ENCODE peak calls at places on chromosome 10, in nine cellular contexts. P, Q, R, B, K, L, J, Z and E are unnamed samples.

GRCh38 chr10:46542567-46543323 is 13.7 kb downstream of the GPRIN2 start:
- DNase-seq in J (no peak), P (peak; percentile 8), B (peak; percentile 11), Q (no peak), Z (no peak), K (peak; percentile 52), R (no peak), L (no peak), E (peak; percentile 66)

GRCh38 chr10:103905441-103905840 is 12.5 kb downstream of the STN1 start:
- DNase-seq in K (no peak), J (no peak), B (no peak), R (no peak), Z (no peak), L (no peak), Q (no peak), P (no peak), E (no peak)

GRCh38 chr10:33087142-33087541 is 129.1 kb upstream of the ITGB1 start:
- DNase-seq in K (no peak), B (no peak), Q (no peak), J (no peak), R (no peak), P (no peak), L (no peak), Z (no peak), E (no peak)

GRCh38 chr10:21600804-21601512 is 66.9 kb downstream of the MLLT10 start:
- DNase-seq in R (no peak), J (no peak), Q (peak; percentile 28), P (no peak), L (no peak), B (no peak), K (no peak), Z (no peak), E (no peak)

GRCh38 chr10:69242844-69243212 is 22.7 kb downstream of the HKDC1 start:
- DNase-seq in P (no peak), L (no peak), B (no peak), Q (peak; percentile 35), Z (no peak), K (no peak), R (no peak), J (no peak), E (no peak)

GRCh38 chr10:107544706-107545520 is 380.4 kb upstream of the SORCS1 start:
- DNase-seq in R (no peak), P (no peak), B (no peak), L (peak; percentile 8), J (no peak), K (no peak), Q (no peak), Z (no peak), E (no peak)

GRCh38 chr10:112954974-112955735 is 5.1 kb downstream of the TCF7L2 start:
- DNase-seq in B (no peak), K (no peak), P (no peak), J (no peak), Z (no peak), R (peak; percentile 62), L (peak; percentile 64), Q (no peak), E (no peak)

GRCh38 chr10:73110345-73110849 is at the start of gene NUDT13:
- DNase-seq in J (peak; percentile 72), Z (peak; percentile 57), P (peak; percentile 72), R (peak; percentile 66), Q (peak; percentile 73), L (peak; percentile 91), K (no peak), B (peak; percentile 54), E (peak; percentile 68)

GRCh38 chr10:65793738-65794425 is 1132.0 kb upstream of the LRRTM3 start:
- DNase-seq in Z (no peak), B (no peak), P (peak; percentile 74), K (no peak), Q (no peak), L (no peak), R (no peak), J (peak; percentile 40), E (no peak)

GRCh38 chr10:90530526-90530925 is 327.3 kb downstream of the HTR7 start:
- DNase-seq in B (no peak), P (no peak), Z (no peak), K (no peak), Q (peak; percentile 59), L (no peak), R (no peak), J (no peak), E (no peak)

GRCh38 chr10:75097666-75098285 is 13.7 kb upstream of the SAMD8 start:
- DNase-seq in L (peak; percentile 42), Q (no peak), B (no peak), P (no peak), K (no peak), Z (no peak), R (peak; percentile 50), J (peak; percentile 58), E (no peak)

GRCh38 chr10:118908487-118909280 is 120.8 kb upstream of the NANOS1 start:
- DNase-seq in R (no peak), Q (no peak), B (no peak), L (no peak), Z (no peak), J (no peak), P (peak; percentile 56), K (no peak), E (no peak)

GRCh38 chr10:95496246-95496911 is 64.8 kb downstream of the SORBS1 start:
- DNase-seq in P (no peak), J (no peak), Q (no peak), L (no peak), Z (no peak), B (no peak), R (no peak), K (no peak), E (no peak)

GRCh38 chr10:73096041-73096451 is 620 bp downstream of the P4HA1 start:
- DNase-seq in Z (peak; percentile 73), K (peak; percentile 91), Q (peak; percentile 71), R (peak; percentile 85), L (peak; percentile 85), J (peak; percentile 97), B (peak; percentile 68), P (peak; percentile 74), E (peak; percentile 70)

GRCh38 chr10:71613303-71613777 is 106.2 kb downstream of the C10orf105 start:
- DNase-seq in Q (no peak), P (peak; percentile 68), J (peak; percentile 64), R (no peak), Z (no peak), L (no peak), B (no peak), K (no peak), E (no peak)

GRCh38 chr10:2933924-2934323 is 133.4 kb upstream of the PFKP start:
- DNase-seq in P (no peak), B (no peak), L (peak; percentile 28), Z (no peak), R (no peak), K (no peak), Q (no peak), J (no peak), E (no peak)

GRCh38 chr10:6275022-6275997 is 72.6 kb downstream of the PFKFB3 start:
- DNase-seq in Q (peak; percentile 99), L (peak; percentile 56), R (peak; percentile 52), Z (peak; percentile 81), J (peak; percentile 89), P (peak; percentile 80), B (peak; percentile 86), K (peak; percentile 98), E (peak; percentile 96)

GRCh38 chr10:119706521-119707278 is 19.1 kb upstream of the INPP5F start:
- DNase-seq in P (no peak), R (no peak), Z (no peak), B (no peak), L (peak; percentile 65), J (no peak), K (no peak), Q (no peak), E (no peak)

GRCh38 chr10:68133553-68133952 is 24.3 kb downstream of the MYPN start:
- DNase-seq in Q (peak; percentile 51), P (no peak), K (peak; percentile 49), B (no peak), J (peak; percentile 26), L (no peak), Z (no peak), R (peak; percentile 29), E (no peak)

GRCh38 chr10:113753020-113753692 is 1.7 kb downstream of the PLEKHS1 start:
- DNase-seq in Q (no peak), K (no peak), Z (no peak), J (peak; percentile 31), B (no peak), L (peak; percentile 13), R (peak; percentile 6), P (peak; percentile 72), E (no peak)

GRCh38 chr10:91604936-91605534 is 27.8 kb downstream of the PPP1R3C start:
- DNase-seq in Z (no peak), R (no peak), K (no peak), J (peak; percentile 67), L (no peak), B (no peak), P (no peak), Q (peak; percentile 85), E (no peak)
- H3K4me1 ChIP-seq in Z (no peaks in the 10 kb centered on the region), R (peaks cover 5% of the 10 kb centered on the region), K (peaks cover 18% of the 10 kb centered on the region), J (peaks cover 33% of the 10 kb centered on the region), L (no peaks in the 10 kb centered on the region), B (peaks cover 46% of the 10 kb centered on the region), P (peaks cover 7% of the 10 kb centered on the region), Q (peaks cover 28% of the 10 kb centered on the region), E (peaks cover 40% of the 10 kb centered on the region)

DNA sequence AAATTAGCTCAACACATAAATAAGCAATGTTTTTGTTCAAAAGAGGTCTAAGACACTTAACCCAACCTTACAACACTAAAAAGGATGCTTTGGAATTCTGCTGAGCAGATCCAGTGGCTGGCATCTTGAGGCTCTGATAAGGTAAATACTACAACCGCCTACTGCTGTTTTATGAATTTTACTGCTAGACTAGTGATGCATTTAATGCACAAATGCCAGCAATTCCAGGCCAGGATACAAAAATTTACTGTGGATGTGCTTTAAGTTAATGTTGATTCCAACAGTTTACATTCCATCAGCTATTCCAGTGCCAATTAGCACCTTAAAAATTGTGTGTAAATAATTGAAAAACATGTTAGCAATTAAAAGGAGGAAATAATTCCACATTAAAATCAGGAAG is 261.3 kb downstream of the PARD3 start:
- DNase-seq in Z (no peak), Q (no peak), P (no peak), B (no peak), J (no peak), K (no peak), R (no peak), L (no peak), E (no peak)
- H3K27ac ChIP-seq in Z (no peak overlapping the region), Q (no peak overlapping the region), P (no peak overlapping the region), B (no peak overlapping the region), J (no peak overlapping the region), K (no peak overlapping the region), R (no peak overlapping the region), L (no peak overlapping the region), E (no peak overlapping the region)

DNA sequence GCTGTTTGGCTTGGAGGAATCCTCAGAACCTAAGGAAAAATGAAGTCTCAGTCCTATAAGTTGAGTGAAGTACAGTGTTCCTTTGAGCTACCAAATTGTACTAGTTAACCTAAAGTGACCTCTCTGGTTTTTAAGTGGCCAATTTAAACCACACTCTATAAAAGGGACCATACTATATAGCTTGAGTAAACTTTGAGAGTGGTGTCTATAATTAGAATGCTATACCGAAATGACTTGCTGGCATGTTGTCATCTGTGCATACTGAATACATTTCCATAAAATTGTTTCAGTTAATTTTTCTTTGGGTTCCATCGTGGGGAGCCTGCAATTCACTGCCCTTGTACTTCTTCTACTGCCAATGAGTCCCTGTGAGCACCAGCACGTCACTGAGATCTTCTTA is 151.1 kb downstream of the DKK1 start:
- DNase-seq in Z (no peak), R (no peak), P (no peak), B (no peak), J (no peak), L (no peak), K (no peak), Q (no peak), E (no peak)
- H3K4me1 ChIP-seq in Z (no peaks in the 10 kb centered on the region), R (peaks cover 11% of the 10 kb centered on the region), P (no peaks in the 10 kb centered on the region), B (no peaks in the 10 kb centered on the region), J (peaks cover 50% of the 10 kb centered on the region), L (peaks cover 15% of the 10 kb centered on the region), K (no peaks in the 10 kb centered on the region), Q (no peaks in the 10 kb centered on the region), E (peaks cover 4% of the 10 kb centered on the region)

GRCh38 chr10:61958793-61959192 is 57.3 kb downstream of the ARID5B start:
- DNase-seq in Z (no peak), J (no peak), K (no peak), Q (no peak), P (no peak), R (no peak), B (no peak), L (no peak), E (no peak)
- H3K27ac ChIP-seq in Z (no peak overlapping the region), J (no peak overlapping the region), K (no peak overlapping the region), Q (no peak overlapping the region), P (no peak overlapping the region), R (no peak overlapping the region), B (no peak overlapping the region), L (no peak overlapping the region), E (no peak overlapping the region)